ENCODE peak calls at places on chromosomes 13 and 19, in eight cellular contexts. W is neuronal stem cell; I is IMR-90; U is RWPE2; L is left lung; H is effector memory CD4-positive, alpha-beta T cell; E is small intestine; X is CD8-positive, alpha-beta memory T cell. F is an unnamed sample.

GRCh38 chr13:70842062-70842644 is 733.9 kb upstream of the KLHL1 start:
- DNase-seq in W (no peak), I (no peak), U (no peak), L (no peak), H (no peak), E (no peak), X (no peak), F (no peak)

GRCh38 chr13:30431269-30431950 is 9.1 kb downstream of the UBE2L5 start:
- DNase-seq in W (no peak), I (peak; percentile 8), U (no peak), L (no peak), H (no peak), E (no peak), X (no peak), F (no peak)

GRCh38 chr19:12779162-12779993 is 4.0 kb upstream of the HOOK2 start:
- DNase-seq in W (no peak), I (peak; percentile 77), U (no peak), L (no peak), H (no peak), E (no peak), X (no peak), F (no peak)

GRCh38 chr13:102197193-102197592 is 204.7 kb downstream of the FGF14 start:
- DNase-seq in W (no peak), I (peak; percentile 8), U (no peak), L (no peak), H (no peak), E (no peak), X (no peak), F (no peak)

GRCh38 chr19:46762245-46762890 is 16.1 kb upstream of the STRN4 start:
- DNase-seq in W (no peak), I (no peak), U (no peak), L (no peak), H (no peak), E (no peak), X (no peak), F (no peak)

GRCh38 chr19:43699506-43700367 is 16.1 kb upstream of the IRGC start:
- DNase-seq in W (peak; percentile 63), I (peak; percentile 28), U (no peak), L (peak; percentile 83), H (no peak), E (peak; percentile 50), X (no peak), F (peak; percentile 2)

GRCh38 chr19:10211691-10212090 is 16.9 kb upstream of the DNMT1 start:
- DNase-seq in W (no peak), I (no peak), U (no peak), L (no peak), H (no peak), E (no peak), X (no peak), F (no peak)

GRCh38 chr19:8609210-8610040 is 1.1 kb downstream of the ADAMTS10 start:
- DNase-seq in W (peak; percentile 77), I (peak; percentile 60), U (no peak), L (peak; percentile 82), H (no peak), E (no peak), X (no peak), F (no peak)

GRCh38 chr19:29117926-29118325 is 95.0 kb downstream of the UQCRFS1 start:
- DNase-seq in W (no peak), I (no peak), U (no peak), L (no peak), H (no peak), E (no peak), X (no peak), F (no peak)

GRCh38 chr13:80562423-80562822 is 221.5 kb upstream of the SPRY2 start:
- DNase-seq in W (no peak), I (no peak), U (no peak), L (no peak), H (no peak), E (no peak), X (no peak), F (no peak)

GRCh38 chr13:20161275-20161950 is 561 bp upstream of the GJA3 start:
- DNase-seq in W (no peak), I (no peak), U (no peak), L (peak; percentile 82), H (peak; percentile 11), E (no peak), X (peak; percentile 46), F (peak; percentile 29)

GRCh38 chr13:75581874-75582640 is 32.5 kb downstream of the UCHL3 start:
- DNase-seq in W (no peak), I (peak; percentile 18), U (no peak), L (no peak), H (no peak), E (no peak), X (no peak), F (no peak)

GRCh38 chr13:27043013-27043412 is 128.6 kb downstream of the USP12 start:
- DNase-seq in W (no peak), I (peak; percentile 98), U (no peak), L (no peak), H (no peak), E (no peak), X (no peak), F (no peak)

GRCh38 chr19:42122691-42123607 is 9.3 kb downstream of the POU2F2 start:
- DNase-seq in W (no peak), I (no peak), U (no peak), L (no peak), H (peak; percentile 27), E (no peak), X (no peak), F (no peak)

GRCh38 chr19:42123765-42124164 is 8.5 kb downstream of the POU2F2 start:
- DNase-seq in W (no peak), I (no peak), U (no peak), L (no peak), H (no peak), E (no peak), X (no peak), F (no peak)

GRCh38 chr19:42121666-42122069 is 10.6 kb downstream of the POU2F2 start:
- DNase-seq in W (no peak), I (peak; percentile 88), U (peak; percentile 93), L (peak; percentile 91), H (peak; percentile 77), E (no peak), X (peak; percentile 59), F (peak; percentile 43)

GRCh38 chr19:42120276-42121010 is 11.8 kb downstream of the POU2F2 start:
- DNase-seq in W (no peak), I (no peak), U (no peak), L (no peak), H (no peak), E (no peak), X (no peak), F (no peak)

GRCh38 chr19:42121036-42121621 is 11.1 kb downstream of the POU2F2 start:
- DNase-seq in W (no peak), I (no peak), U (no peak), L (no peak), H (no peak), E (no peak), X (no peak), F (no peak)
- H3K4me1 ChIP-seq in W (peaks cover 8% of the 10 kb centered on the region), I (peaks cover 15% of the 10 kb centered on the region), U (peaks cover 17% of the 10 kb centered on the region), L (peaks cover 44% of the 10 kb centered on the region), H (peaks cover 39% of the 10 kb centered on the region), E (no peaks in the 10 kb centered on the region), X (peaks cover 48% of the 10 kb centered on the region), F (peaks cover 44% of the 10 kb centered on the region)

DNA sequence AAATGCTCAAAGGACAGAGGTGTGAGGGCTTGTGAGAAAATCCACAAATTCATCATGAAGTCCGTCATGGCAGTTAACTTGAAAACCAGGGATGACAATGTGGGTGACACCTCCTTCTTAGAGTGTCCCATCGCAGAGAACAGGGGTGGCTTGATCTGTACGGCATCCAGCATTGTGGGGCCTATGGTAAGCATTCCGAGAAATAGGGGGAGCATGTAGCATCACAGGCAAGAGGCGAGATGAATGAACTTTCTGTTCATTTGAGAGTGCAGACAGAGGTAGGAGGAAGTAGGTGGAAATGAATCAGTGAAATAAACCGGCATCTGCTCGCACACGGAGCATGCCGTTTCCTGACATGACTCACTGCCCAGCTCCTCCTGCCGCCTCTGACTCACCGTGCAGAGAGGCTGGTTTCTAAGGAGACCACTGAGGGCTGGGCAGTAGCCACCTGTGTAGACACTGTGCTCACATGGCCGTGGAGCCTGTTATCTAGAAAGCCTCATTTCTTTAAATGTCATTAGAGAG is 339.0 kb downstream of the RFC3 start:
- DNase-seq in W (no peak), I (peak; percentile 95), U (peak; percentile 94), L (peak; percentile 74), H (no peak), E (peak; percentile 91), X (no peak), F (no peak)
- H3K27ac ChIP-seq in W (no peak overlapping the region), I (no peak overlapping the region), U (peak overlapping the region; percentile 98), L (no peak overlapping the region), H (no peak overlapping the region), E (no peak overlapping the region), X (no peak overlapping the region), F (no peak overlapping the region)

GRCh38 chr19:15191982-15192381 is 8.8 kb downstream of the NOTCH3 start:
- DNase-seq in W (no peak), I (no peak), U (no peak), L (no peak), H (no peak), E (no peak), X (no peak), F (no peak)
- H3K27me3 ChIP-seq in W (no peaks in the 10 kb centered on the region), I (no peaks in the 10 kb centered on the region), U (no peaks in the 10 kb centered on the region), L (peaks cover 47% of the 10 kb centered on the region), H (peaks cover 29% of the 10 kb centered on the region), E (no peaks in the 10 kb centered on the region), X (peaks cover 22% of the 10 kb centered on the region), F (peaks cover 10% of the 10 kb centered on the region)

GRCh38 chr19:44754743-44755066 is 6.2 kb downstream of the BCL3 start:
- DNase-seq in W (no peak), I (no peak), U (no peak), L (no peak), H (no peak), E (no peak), X (no peak), F (no peak)

GRCh38 chr19:44752816-44753618 is 4.5 kb downstream of the BCL3 start:
- DNase-seq in W (no peak), I (peak; percentile 99), U (peak; percentile 97), L (peak; percentile 98), H (peak; percentile 92), E (peak; percentile 88), X (peak; percentile 94), F (peak; percentile 96)

GRCh38 chr19:44753619-44753931 is 5.1 kb downstream of the BCL3 start:
- DNase-seq in W (no peak), I (no peak), U (no peak), L (no peak), H (no peak), E (no peak), X (no peak), F (no peak)

GRCh38 chr19:44755219-44755618 is 6.7 kb downstream of the BCL3 start:
- DNase-seq in W (no peak), I (no peak), U (no peak), L (no peak), H (no peak), E (no peak), X (no peak), F (no peak)

DNA sequence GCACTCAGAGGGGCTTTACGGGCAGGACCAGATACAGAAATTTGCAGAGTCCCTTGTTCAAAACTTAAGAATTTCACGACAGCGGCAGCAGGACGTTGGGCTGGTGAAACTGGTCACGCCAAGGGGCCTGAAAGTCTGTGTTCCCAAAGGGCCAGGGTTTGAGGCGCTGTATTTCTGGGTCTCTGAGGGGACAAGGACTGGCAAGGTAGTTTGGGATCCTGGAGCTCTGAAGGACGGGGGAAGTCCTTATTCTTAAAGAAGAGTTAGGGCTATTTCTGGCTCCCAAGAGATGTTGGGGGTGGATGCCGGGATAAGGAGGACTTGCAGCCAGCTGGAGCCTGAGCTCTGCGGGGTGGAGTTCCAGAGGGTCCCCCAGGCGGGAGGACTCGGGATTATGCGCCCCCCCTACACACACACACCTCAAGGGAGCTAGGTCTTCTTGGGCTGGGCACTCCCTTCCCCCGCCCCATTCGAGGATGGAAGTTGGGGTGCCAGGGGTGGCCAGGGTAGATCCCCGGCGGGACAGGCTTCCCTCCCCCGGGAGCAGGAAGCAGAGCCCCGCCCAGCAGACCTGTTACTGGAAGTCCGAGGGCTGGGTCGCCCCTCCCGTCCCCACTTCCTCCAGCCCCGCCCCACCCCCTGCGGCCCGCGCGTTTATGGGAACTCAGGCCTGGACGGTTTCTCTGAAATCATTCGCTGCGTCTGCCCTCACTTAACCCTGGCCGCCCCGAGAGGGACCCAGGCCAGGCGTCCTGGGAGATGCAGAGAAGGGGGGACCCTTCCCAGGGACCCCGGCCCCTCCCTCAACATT is 5.6 kb downstream of the BCL3 start:
- DNase-seq in W (no peak), I (peak; percentile 77), U (peak; percentile 95), L (peak; percentile 99), H (peak; percentile 36), E (peak; percentile 95), X (peak; percentile 64), F (peak; percentile 52)
- H3K4me1 ChIP-seq in W (peaks cover 17% of the 10 kb centered on the region), I (peaks cover 57% of the 10 kb centered on the region), U (peaks cover 15% of the 10 kb centered on the region), L (peaks cover 86% of the 10 kb centered on the region), H (peaks cover 60% of the 10 kb centered on the region), E (peaks cover 10% of the 10 kb centered on the region), X (peaks cover 57% of the 10 kb centered on the region), F (peaks cover 44% of the 10 kb centered on the region)

F was measured in naive thymus-derived CD4-positive, alpha-beta T cell.